ENCODE peak calls at places on chromosomes 16 and 17, in four cellular contexts. V is K562, B is HepG2, G is GM12878. R is an unnamed sample.

GRCh38 chr17:47265983-47266541 is 12.4 kb downstream of the ITGB3 start:
- DNase-seq in V (peak; percentile 57), B (peak; percentile 48), G (no peak), R (no peak)

GRCh38 chr16:578870-579405 is 9.2 kb downstream of the PIGQ start:
- DNase-seq in V (peak; percentile 67), B (peak; percentile 60), G (no peak), R (peak; percentile 88)

GRCh38 chr16:2087426-2088191 is 39.8 kb downstream of the TSC2 start:
- DNase-seq in V (no peak), B (no peak), G (no peak), R (no peak)

GRCh38 chr17:82845163-82845807 is 5.5 kb upstream of the ZNF750 start:
- DNase-seq in V (no peak), B (no peak), G (no peak), R (no peak)

GRCh38 chr16:70304892-70305448 is 6.0 kb downstream of the DDX19B start:
- DNase-seq in V (no peak), B (no peak), G (no peak), R (no peak)

GRCh38 chr16:70269471-70269870 is 17.7 kb upstream of the EXOSC6 start:
- DNase-seq in V (peak; percentile 6), B (no peak), G (no peak), R (no peak)

GRCh38 chr16:54346046-54346445 is 59.5 kb upstream of the IRX3 start:
- DNase-seq in V (no peak), B (no peak), G (no peak), R (no peak)

GRCh38 chr17:15782809-15783208 is 50.7 kb downstream of the TBC1D26 start:
- DNase-seq in V (no peak), B (no peak), G (no peak), R (peak; percentile 46)

GRCh38 chr17:37373530-37374159 is 2.1 kb upstream of the C17orf78 start:
- DNase-seq in V (peak; percentile 66), B (peak; percentile 82), G (no peak), R (peak; percentile 74)

GRCh38 chr17:64252831-64253230 is 10.2 kb downstream of the TEX2 start:
- DNase-seq in V (no peak), B (no peak), G (no peak), R (no peak)

GRCh38 chr16:55948230-55948629 is 73.1 kb upstream of the CES5A start:
- DNase-seq in V (no peak), B (no peak), G (no peak), R (no peak)

GRCh38 chr17:56029980-56030624 is 123.2 kb upstream of the ANKFN1 start:
- DNase-seq in V (no peak), B (no peak), G (no peak), R (no peak)

GRCh38 chr17:48463531-48463930 is 33.5 kb upstream of the SKAP1 start:
- DNase-seq in V (no peak), B (no peak), G (no peak), R (no peak)

GRCh38 chr16:5490499-5490898 is 392.9 kb upstream of the EEF2KMT start:
- DNase-seq in V (peak; percentile 75), B (peak; percentile 43), G (no peak), R (peak; percentile 67)

GRCh38 chr16:12020007-12020406 is 43.5 kb downstream of the SNX29 start:
- DNase-seq in V (no peak), B (no peak), G (no peak), R (no peak)

GRCh38 chr16:67917140-67917851 is 14.4 kb downstream of the CTRL start:
- DNase-seq in V (no peak), B (no peak), G (no peak), R (no peak)

GRCh38 chr17:28878981-28879380 is 18.6 kb downstream of the FLOT2 start:
- DNase-seq in V (peak; percentile 79), B (peak; percentile 57), G (no peak), R (peak; percentile 80)

GRCh38 chr16:10729649-10730048 is 14.0 kb upstream of the NUBP1 start:
- DNase-seq in V (no peak), B (no peak), G (no peak), R (no peak)

GRCh38 chr16:21159281-21159951 is 942 bp downstream of the LDAF1 start:
- DNase-seq in V (peak; percentile 29), B (no peak), G (no peak), R (peak; percentile 69)

GRCh38 chr16:9102379-9102778 is 10.9 kb downstream of the HAPSTR1 start:
- DNase-seq in V (no peak), B (no peak), G (no peak), R (no peak)

GRCh38 chr17:32445075-32445427 is 741 bp downstream of the PSMD11 start:
- DNase-seq in V (peak; percentile 24), B (peak; percentile 37), G (no peak), R (peak; percentile 17)

GRCh38 chr16:68275611-68276191 is 11.4 kb downstream of the SLC7A6 start:
- DNase-seq in V (no peak), B (peak; percentile 35), G (peak; percentile 96), R (no peak)

GRCh38 chr17:50692448-50693040 is 15.2 kb downstream of the ANKRD40 start:
- DNase-seq in V (no peak), B (no peak), G (no peak), R (no peak)

GRCh38 chr17:76104140-76104895 is 731 bp upstream of the EXOC7 start:
- DNase-seq in V (no peak), B (peak; percentile 61), G (no peak), R (no peak)

GRCh38 chr16:78133919-78134318 is 34.5 kb downstream of the WWOX start:
- DNase-seq in V (no peak), B (peak; percentile 87), G (no peak), R (no peak)

GRCh38 chr17:50495918-50496317 is 12.3 kb upstream of the MYCBPAP start:
- DNase-seq in V (no peak), B (no peak), G (no peak), R (no peak)

GRCh38 chr16:62383941-62384340 is 347.7 kb upstream of the CDH8 start:
- DNase-seq in V (no peak), B (no peak), G (no peak), R (no peak)

GRCh38 chr16:89863741-89864391 is 9.5 kb upstream of the TCF25 start:
- DNase-seq in V (no peak), B (no peak), G (peak; percentile 69), R (no peak)

GRCh38 chr17:65163990-65164495 is 26.9 kb downstream of the RGS9 start:
- DNase-seq in V (peak; percentile 68), B (peak; percentile 18), G (no peak), R (no peak)

GRCh38 chr16:82701302-82702022 is 74.7 kb downstream of the CDH13 start:
- DNase-seq in V (no peak), B (no peak), G (no peak), R (no peak)

GRCh38 chr17:32124985-32125847 is 17.1 kb upstream of the RHOT1 start:
- DNase-seq in V (no peak), B (no peak), G (no peak), R (no peak)

GRCh38 chr17:41974658-41975057 is 8.1 kb downstream of the CNP start:
- DNase-seq in V (no peak), B (no peak), G (no peak), R (no peak)

GRCh38 chr16:14289692-14290340 is 218.7 kb downstream of the MRTFB start:
- DNase-seq in V (peak; percentile 74), B (peak; percentile 66), G (no peak), R (peak; percentile 62)

GRCh38 chr17:57528084-57528451 is 217.0 kb downstream of the CCDC182 start:
- DNase-seq in V (no peak), B (no peak), G (no peak), R (no peak)

GRCh38 chr17:918102-918740 is 61.4 kb downstream of the NXN start:
- DNase-seq in V (no peak), B (no peak), G (no peak), R (no peak)

GRCh38 chr17:30570191-30570590 is 93.0 kb downstream of the GOSR1 start:
- DNase-seq in V (no peak), B (no peak), G (no peak), R (no peak)

GRCh38 chr17:73821665-73822064 is 177.4 kb upstream of the SDK2 start:
- DNase-seq in V (no peak), B (no peak), G (no peak), R (no peak)

GRCh38 chr17:73826181-73826871 is 182.1 kb upstream of the SDK2 start:
- DNase-seq in V (no peak), B (no peak), G (no peak), R (no peak)

GRCh38 chr17:73822371-73822770 is 178.1 kb upstream of the SDK2 start:
- DNase-seq in V (no peak), B (no peak), G (no peak), R (no peak)

GRCh38 chr17:73824321-73824720 is 180.1 kb upstream of the SDK2 start:
- DNase-seq in V (no peak), B (no peak), G (no peak), R (no peak)

GRCh38 chr17:73823684-73824083 is 179.4 kb upstream of the SDK2 start:
- DNase-seq in V (no peak), B (peak; percentile 27), G (no peak), R (no peak)
- TF ChIP-seq NR2C2 in V (no peak), B (no peak), G (no peak), R (no peak)

DNA sequence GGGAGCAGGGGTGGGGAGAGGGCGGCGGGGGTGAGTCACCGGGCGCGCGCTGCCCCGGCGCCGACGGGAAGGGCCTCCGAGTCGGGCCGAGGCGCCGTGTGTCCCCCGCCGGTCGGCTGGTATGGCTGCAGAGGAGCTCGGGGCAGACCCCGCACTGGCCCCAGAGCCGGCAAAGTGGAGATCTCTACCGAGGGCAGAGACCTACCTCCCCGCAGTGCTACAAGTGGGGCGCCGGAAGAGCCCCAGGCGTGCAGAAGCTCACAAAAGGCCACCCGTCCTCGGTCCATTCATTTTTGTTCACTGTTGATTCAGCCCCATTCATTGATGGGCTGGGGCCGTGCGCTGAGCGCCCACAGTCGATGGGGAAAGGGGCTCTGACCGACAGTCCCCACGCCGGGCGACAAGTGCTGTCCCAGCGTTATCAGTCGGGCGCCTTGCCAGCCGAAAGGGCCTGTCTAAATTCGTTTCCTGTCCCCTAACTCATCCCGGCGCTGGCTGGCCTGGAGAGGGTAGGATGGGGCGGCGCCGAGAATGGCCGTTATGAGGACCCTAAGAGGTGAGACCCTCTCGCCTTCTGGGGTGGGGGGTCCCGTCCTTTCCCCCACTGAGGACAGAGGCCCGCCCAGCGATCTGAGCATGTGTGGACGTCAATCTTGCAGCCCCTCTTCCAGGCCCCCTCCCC is 703 bp upstream of the ENO3 start:
- DNase-seq in V (peak; percentile 82), B (peak; percentile 56), G (no peak), R (peak; percentile 58)
- TF ChIP-seq NR2C2 in V (no peak), B (no peak), G (no peak), R (no peak)

DNA sequence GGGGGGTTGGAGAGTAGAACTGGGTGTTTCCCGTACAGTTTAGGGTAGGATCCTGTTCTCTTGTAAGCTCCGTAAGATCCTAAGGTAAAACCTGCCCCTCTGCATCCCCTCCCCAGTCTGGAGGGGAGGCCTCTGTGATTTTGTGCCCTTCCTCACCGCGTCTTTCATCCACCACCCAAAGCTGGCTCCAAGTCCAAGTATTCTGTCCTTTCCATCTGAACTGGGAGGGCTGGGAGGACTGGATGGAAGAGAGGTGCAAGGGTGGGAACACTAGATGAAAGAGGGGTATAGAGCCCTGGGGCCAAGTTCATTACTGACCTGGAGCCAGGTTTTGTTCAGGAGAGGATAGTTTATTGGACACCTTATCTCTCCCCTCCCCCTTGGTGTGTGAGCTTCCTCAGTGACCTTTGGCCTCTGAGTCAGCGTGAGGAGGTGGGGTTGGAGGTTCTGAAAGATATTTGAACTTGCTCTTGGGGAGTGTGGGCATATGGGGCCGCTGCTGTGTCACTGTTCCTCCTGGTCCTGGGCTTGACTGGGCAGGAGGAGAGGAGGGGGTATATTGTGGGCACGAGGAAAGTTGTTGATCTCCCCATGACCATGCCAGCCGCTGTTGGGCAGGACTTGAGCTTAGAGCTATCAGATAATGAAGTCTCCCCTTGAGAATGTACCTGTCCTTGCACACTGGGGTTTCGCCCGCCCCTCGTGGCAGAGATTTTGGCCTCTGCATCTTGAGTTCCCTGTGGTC is 1.6 kb downstream of the LASP1 start:
- DNase-seq in V (peak; percentile 73), B (peak; percentile 98), G (peak; percentile 45), R (no peak)
- TF ChIP-seq NR2C2 in V (peak; percentile 99), B (peak; percentile 97), G (peak; percentile 82), R (no peak)

GRCh38 chr17:81035389-81036127 is 607 bp downstream of the BAIAP2 start:
- DNase-seq in V (peak; percentile 79), B (no peak), G (no peak), R (no peak)
- TF ChIP-seq NR2C2 in V (no peak), B (no peak), G (no peak), R (no peak)

R was measured in WTC11.